ENCODE peak calls at places on chromosomes 1 and 21, in six cellular contexts. U, I, Q, O, W and D are unnamed samples.

GRCh38 chr1:24865587-24865986 is 64.5 kb downstream of the RUNX3 start:
- DNase-seq in U (no peak), Q (no peak), O (no peak), W (no peak), I (no peak), D (peak; percentile 29)

GRCh38 chr1:3457910-3458621 is 3.6 kb downstream of the ARHGEF16 start:
- DNase-seq in W (no peak), Q (no peak), U (no peak), O (peak; percentile 52), I (no peak), D (no peak)

GRCh38 chr1:37476460-37477197 is 2.2 kb downstream of the ZC3H12A start:
- DNase-seq in Q (peak; percentile 76), O (no peak), I (peak; percentile 85), W (peak; percentile 65), U (peak; percentile 87), D (no peak)

GRCh38 chr1:86084998-86085397 is 71.6 kb downstream of the COL24A1 start:
- DNase-seq in U (no peak), O (no peak), Q (no peak), W (no peak), I (no peak), D (no peak)

GRCh38 chr1:87305096-87305495 is 23.6 kb upstream of the LMO4 start:
- DNase-seq in Q (no peak), I (no peak), U (no peak), W (no peak), O (no peak), D (peak; percentile 75)

GRCh38 chr1:63326106-63326472 is 3.7 kb downstream of the FOXD3 start:
- DNase-seq in W (no peak), O (no peak), U (no peak), Q (no peak), I (no peak), D (no peak)

GRCh38 chr21:42670884-42671283 is 17.5 kb downstream of the PDE9A start:
- DNase-seq in O (no peak), I (no peak), Q (no peak), W (no peak), U (no peak), D (no peak)

GRCh38 chr1:37265786-37266667 is 208.4 kb upstream of the ZC3H12A start:
- DNase-seq in W (no peak), U (no peak), O (no peak), Q (no peak), I (no peak), D (no peak)

GRCh38 chr1:218324226-218324580 is 20.9 kb upstream of the TGFB2 start:
- DNase-seq in O (no peak), W (no peak), U (no peak), Q (no peak), I (no peak), D (no peak)

DNA sequence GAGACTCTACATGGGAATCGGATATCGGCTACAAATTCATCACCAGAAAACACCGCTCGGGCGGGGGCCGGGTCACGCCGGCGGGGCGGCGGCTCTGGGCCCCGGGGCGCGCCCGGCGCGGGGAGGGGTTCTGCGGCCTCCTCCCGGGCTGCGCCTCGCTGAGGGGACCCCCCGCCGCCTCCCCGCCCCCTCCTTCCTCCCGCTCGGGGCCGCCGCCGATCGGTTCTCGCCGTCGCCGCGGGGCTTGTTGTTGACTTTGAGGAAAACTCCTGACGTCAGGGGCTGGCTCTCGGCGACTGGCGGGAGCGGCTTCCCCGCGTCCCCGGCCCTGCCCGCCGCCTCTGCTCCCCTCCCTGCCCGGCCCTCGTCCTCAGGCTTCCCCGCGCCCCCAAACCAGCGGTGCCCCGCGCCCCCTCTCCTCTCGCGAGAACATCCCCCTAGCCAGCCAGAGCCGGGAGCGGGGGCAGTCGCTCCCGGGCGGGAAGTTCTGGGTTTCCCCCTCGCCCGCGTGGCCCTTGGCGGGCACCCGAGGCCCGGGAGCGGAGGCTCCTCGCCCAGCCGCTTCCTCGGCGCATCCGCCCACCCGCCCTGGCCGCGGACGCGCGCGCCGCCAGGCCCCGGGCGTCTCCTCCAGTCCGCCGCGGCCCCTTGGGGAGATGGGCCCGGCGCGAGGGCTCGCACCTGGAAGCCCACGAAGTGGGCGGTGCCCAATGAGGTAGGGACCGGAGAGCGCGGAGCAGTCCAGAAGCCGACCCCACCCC is 505 bp upstream of the AKT3 start:
- DNase-seq in U (peak; percentile 90), W (peak; percentile 76), I (peak; percentile 73), O (peak; percentile 84), Q (peak; percentile 75), D (peak; percentile 95)
- TF ChIP-seq POLR2A in U (no peak), W (peak; percentile 54), I (peak; percentile 51), O (peak; percentile 69), Q (no peak), D (no peak)

DNA sequence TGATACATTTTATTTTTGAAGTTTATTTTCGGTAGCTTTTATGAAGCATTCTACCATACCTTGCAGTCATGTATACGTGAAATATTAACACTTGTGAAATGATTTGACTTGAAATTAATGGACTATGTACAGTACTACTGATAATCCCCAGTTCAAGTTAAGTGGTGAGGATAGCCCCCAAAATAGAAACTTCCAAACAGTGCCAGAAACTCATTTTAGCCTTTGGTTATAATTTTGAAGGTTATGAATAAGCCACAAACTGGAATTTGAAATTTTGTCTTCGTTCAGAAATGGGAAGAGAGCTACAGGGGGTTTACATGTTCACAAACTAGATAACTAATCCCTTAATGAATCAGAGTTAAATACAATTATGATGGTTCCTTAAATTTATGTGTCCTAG is 1.5 kb upstream of the HNRNPU start:
- DNase-seq in Q (no peak), O (no peak), U (no peak), I (no peak), W (no peak), D (no peak)
- H3K4me3 ChIP-seq in Q (no peak overlapping the region), O (no peak overlapping the region), U (no peak overlapping the region), I (no peak overlapping the region), W (no peak overlapping the region), D (no peak overlapping the region)

DNA sequence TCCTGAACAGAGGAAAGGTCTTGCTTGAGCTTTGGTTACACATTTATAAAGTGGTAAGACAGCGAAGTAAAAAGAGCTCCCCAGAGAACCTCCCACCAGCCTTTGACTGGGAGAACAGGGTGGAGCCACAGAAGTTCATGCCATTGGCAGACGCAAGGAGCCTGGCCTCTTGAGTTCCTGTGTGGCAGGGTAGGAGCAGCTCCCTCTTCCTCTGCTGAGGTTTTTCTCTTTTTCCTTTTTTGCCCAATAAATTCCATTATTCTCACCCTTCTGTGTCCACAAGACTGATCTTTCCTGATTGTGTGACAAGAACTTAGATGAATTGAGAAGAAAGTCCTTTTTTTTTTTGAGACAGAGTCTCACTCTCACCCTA is 4.3 kb downstream of the THEM4 start:
- DNase-seq in I (no peak), O (no peak), W (no peak), Q (no peak), U (no peak), D (no peak)
- TF ChIP-seq POLR2A in I (no peak), O (no peak), W (no peak), Q (no peak), U (no peak), D (no peak)

DNA sequence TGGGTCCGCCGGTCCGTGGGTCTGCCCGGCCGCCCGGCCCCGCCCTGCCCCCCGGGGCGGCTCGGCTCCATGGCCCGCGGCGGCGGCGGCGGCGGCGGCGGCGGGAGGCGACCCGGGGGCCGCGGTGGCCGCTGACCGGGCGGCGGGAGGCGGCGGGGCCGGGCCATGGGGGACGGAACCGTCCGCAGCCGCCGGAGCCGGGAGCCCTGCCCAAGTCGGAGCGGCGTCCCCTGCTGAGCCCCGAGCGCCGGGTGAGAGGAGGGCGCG is 184 bp downstream of the B4GALT2 start:
- DNase-seq in U (no peak), O (no peak), W (no peak), Q (no peak), I (no peak), D (no peak)
- H3K4me3 ChIP-seq in U (peak overlapping the region; percentile 85), O (peak overlapping the region; percentile 68), W (peak overlapping the region; percentile 72), Q (peak overlapping the region; percentile 76), I (peak overlapping the region; percentile 66), D (peak overlapping the region; percentile 77)

DNA sequence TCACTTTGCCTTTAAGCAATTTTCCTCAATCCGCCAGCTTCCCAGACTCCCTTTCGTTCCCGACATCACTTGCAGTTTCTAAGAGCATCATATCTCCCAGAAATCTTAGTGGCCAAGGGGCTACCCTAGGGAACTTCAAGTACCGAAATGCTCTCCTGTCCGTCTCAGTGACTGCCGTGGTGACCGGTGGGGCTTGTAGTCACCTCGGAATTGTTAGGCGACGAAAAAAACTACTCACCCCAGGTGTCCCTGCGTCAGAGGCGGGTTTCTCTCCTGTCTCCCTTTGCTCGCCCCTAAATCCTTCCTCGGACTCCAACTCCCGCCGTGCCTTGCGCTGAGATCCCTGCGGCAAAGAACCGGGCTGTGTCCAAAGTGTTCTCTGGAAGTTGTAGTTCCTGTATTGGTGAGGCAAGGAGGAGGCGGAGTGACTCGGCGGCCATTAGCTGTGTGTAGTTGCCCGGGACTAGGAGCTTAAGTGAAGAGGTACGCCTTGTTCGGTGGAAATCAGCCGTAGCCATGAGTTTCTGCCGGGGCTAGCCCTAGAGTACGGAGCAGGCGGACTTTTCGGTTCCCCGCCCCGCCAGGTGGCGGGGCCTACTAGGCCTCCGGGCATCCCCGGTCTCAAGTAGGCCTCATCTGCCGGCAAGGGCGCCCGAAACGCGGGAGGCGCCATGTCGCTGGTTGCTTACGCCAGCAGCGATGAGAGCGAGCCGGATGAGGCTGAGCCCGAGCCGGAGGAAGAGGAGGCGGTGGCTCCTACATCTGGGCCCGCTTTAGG is at the start of gene PRCC:
- DNase-seq in W (peak; percentile 97), U (peak; percentile 99), Q (peak; percentile 99), O (peak; percentile 99), I (peak; percentile 98), D (peak; percentile 99)
- TF ChIP-seq POLR2A in W (peak; percentile 53), U (no peak), Q (no peak), O (peak; percentile 41), I (peak; percentile 67), D (no peak)

GRCh38 chr1:206821493-206821892 is 43.9 kb upstream of the IL20 start:
- DNase-seq in I (no peak), Q (no peak), U (no peak), O (no peak), W (no peak), D (no peak)

GRCh38 chr1:206812456-206812855 is 40.2 kb upstream of the IL10 start:
- DNase-seq in I (no peak), U (no peak), O (no peak), W (no peak), Q (no peak), D (no peak)

GRCh38 chr1:206814716-206815341 is 42.5 kb upstream of the IL10 start:
- DNase-seq in U (no peak), Q (no peak), W (no peak), O (no peak), I (no peak), D (no peak)

GRCh38 chr1:206816390-206817287 is 44.3 kb upstream of the IL10 start:
- DNase-seq in O (no peak), U (no peak), W (no peak), I (no peak), Q (no peak), D (no peak)
- H3K4me3 ChIP-seq in O (no peak overlapping the region), U (no peak overlapping the region), W (no peak overlapping the region), I (no peak overlapping the region), Q (no peak overlapping the region), D (no peak overlapping the region)

GRCh38 chr1:205321109-205321958 is at the start of gene NUAK2:
- DNase-seq in W (peak; percentile 86), O (peak; percentile 94), Q (peak; percentile 79), U (peak; percentile 89), I (peak; percentile 93), D (peak; percentile 96)
- TF ChIP-seq POLR2A in W (peak; percentile 87), O (peak; percentile 97), Q (peak; percentile 24), U (peak; percentile 17), I (peak; percentile 97), D (peak; percentile 39)

GRCh38 chr1:92484472-92485373 is 2.0 kb downstream of the GFI1 start:
- DNase-seq in I (peak; percentile 54), W (no peak), U (no peak), Q (no peak), O (no peak), D (no peak)
- H3K4me3 ChIP-seq in I (peak overlapping the region; percentile 62), W (peak overlapping the region; percentile 41), U (peak overlapping the region; percentile 60), Q (peak overlapping the region; percentile 45), O (peak overlapping the region; percentile 38), D (peak overlapping the region; percentile 57)